ENCODE peak calls at places on chromosome 1, in four cellular contexts. R is tibial nerve, K is ascending aorta, V is ovary. S is an unnamed sample.

GRCh38 chr1:31961536-31961935 is 23.4 kb upstream of the PTP4A2 start:
- DNase-seq in R (no peak), K (no peak), V (no peak), S (no peak)

GRCh38 chr1:11374079-11374747 is 101.2 kb downstream of the UBIAD1 start:
- DNase-seq in R (no peak), K (no peak), V (peak; percentile 22), S (no peak)

GRCh38 chr1:168320805-168321577 is 40.3 kb downstream of the TBX19 start:
- DNase-seq in R (no peak), K (no peak), V (peak; percentile 37), S (peak; percentile 7)

GRCh38 chr1:39116868-39117728 is 87.4 kb upstream of the MACF1 start:
- DNase-seq in R (no peak), K (no peak), V (no peak), S (no peak)

GRCh38 chr1:162873671-162874666 is 13.0 kb upstream of the CCDC190 start:
- DNase-seq in R (no peak), K (no peak), V (no peak), S (no peak)

GRCh38 chr1:170555370-170555769 is 23.4 kb downstream of the GORAB start:
- DNase-seq in R (no peak), K (no peak), V (no peak), S (no peak)

GRCh38 chr1:21875621-21876063 is 61.5 kb downstream of the HSPG2 start:
- DNase-seq in R (no peak), K (no peak), V (no peak), S (no peak)

GRCh38 chr1:207698822-207699483 is 52.9 kb upstream of the CD46 start:
- DNase-seq in R (peak; percentile 53), K (no peak), V (peak; percentile 19), S (no peak)

GRCh38 chr1:33137800-33138199 is 44.0 kb downstream of the TRIM62 start:
- DNase-seq in R (no peak), K (no peak), V (peak; percentile 47), S (no peak)

GRCh38 chr1:197399691-197400521 is 131.9 kb downstream of the CRB1 start:
- DNase-seq in R (no peak), K (no peak), V (no peak), S (no peak)

GRCh38 chr1:2032737-2033136 is 13.6 kb downstream of the GABRD start:
- DNase-seq in R (no peak), K (no peak), V (no peak), S (no peak)

GRCh38 chr1:65229201-65229600 is 80.1 kb upstream of the DNAJC6 start:
- DNase-seq in R (no peak), K (no peak), V (no peak), S (no peak)

GRCh38 chr1:38781872-38782617 is 77.5 kb downstream of the RRAGC start:
- DNase-seq in R (no peak), K (no peak), V (no peak), S (no peak)

GRCh38 chr1:162204883-162205132 is 135.3 kb downstream of the NOS1AP start:
- DNase-seq in R (no peak), K (no peak), V (no peak), S (no peak)

GRCh38 chr1:104921552-104921951 is 1171.9 kb downstream of the AMY1C start:
- DNase-seq in R (no peak), K (no peak), V (no peak), S (no peak)

GRCh38 chr1:183652107-183652506 is 1.0 kb downstream of the APOBEC4 start:
- DNase-seq in R (no peak), K (no peak), V (no peak), S (no peak)

GRCh38 chr1:167938083-167938482 is 1.2 kb upstream of the MPC2 start:
- DNase-seq in R (no peak), K (no peak), V (no peak), S (no peak)

GRCh38 chr1:228340686-228341449 is 65.8 kb downstream of the TRIM11 start:
- DNase-seq in R (no peak), K (no peak), V (peak; percentile 24), S (no peak)

GRCh38 chr1:145990249-145991097 is 5.9 kb downstream of the TXNIP start:
- DNase-seq in R (no peak), K (no peak), V (no peak), S (no peak)

GRCh38 chr1:40182956-40183710 is 21.9 kb downstream of the RLF start:
- DNase-seq in R (no peak), K (no peak), V (no peak), S (no peak)

GRCh38 chr1:162284206-162284955 is 92.3 kb downstream of the SPATA46 start:
- DNase-seq in R (no peak), K (no peak), V (no peak), S (no peak)

GRCh38 chr1:150695561-150695960 is 1.4 kb downstream of the GOLPH3L start:
- DNase-seq in R (no peak), K (no peak), V (no peak), S (no peak)

GRCh38 chr1:60808676-60809075 is 273.7 kb upstream of the NFIA start:
- DNase-seq in R (no peak), K (no peak), V (no peak), S (no peak)

GRCh38 chr1:9466780-9467755 is 72.2 kb upstream of the SLC25A33 start:
- DNase-seq in R (no peak), K (no peak), V (peak; percentile 51), S (peak; percentile 36)

GRCh38 chr1:94734963-94735899 is 84.9 kb upstream of the SLC44A3 start:
- DNase-seq in R (no peak), K (no peak), V (peak; percentile 57), S (no peak)

GRCh38 chr1:63946866-63947491 is 173.2 kb downstream of the ROR1 start:
- DNase-seq in R (no peak), K (peak; percentile 69), V (no peak), S (peak; percentile 67)

DNA sequence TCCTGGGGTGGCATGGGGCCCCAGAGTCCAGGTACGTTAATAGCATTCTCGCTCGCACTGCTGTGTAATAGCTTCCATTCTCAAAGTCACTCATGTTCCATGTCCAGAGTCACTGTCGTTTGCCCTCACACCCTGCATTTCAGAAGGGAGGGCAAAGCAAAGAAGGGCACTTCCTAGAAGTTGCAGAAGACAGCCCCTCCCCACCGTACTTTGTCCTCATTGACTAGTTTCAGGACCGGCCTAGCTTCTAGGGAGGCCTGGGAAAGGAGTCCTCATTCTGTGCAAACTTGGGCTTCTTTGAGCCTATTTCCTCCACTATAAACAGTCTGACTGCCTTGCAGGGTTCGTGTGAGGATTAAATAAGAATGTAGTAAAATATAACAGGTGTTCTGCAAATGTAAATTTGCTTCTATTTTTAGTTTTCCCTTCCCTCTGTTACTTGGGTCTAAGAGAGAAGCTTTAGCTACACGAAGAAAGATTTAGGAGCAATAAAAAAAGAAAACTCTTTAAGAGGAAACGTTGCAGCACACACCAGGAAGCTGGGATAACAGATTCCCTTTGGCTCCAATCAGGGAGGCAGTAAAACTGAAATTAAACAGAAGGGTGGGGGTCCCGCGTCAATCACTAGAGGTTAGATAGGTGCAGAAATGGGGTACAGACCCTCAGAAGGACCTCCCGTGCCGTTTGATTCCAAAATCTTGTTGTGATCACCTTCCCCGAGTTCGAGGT is 40.1 kb downstream of the ACTL8 start:
- DNase-seq in R (no peak), K (no peak), V (no peak), S (no peak)
- H3K27me3 ChIP-seq in R (no peaks in the 10 kb centered on the region), K (no peaks in the 10 kb centered on the region), V (no peaks in the 10 kb centered on the region), S (no peaks in the 10 kb centered on the region)

DNA sequence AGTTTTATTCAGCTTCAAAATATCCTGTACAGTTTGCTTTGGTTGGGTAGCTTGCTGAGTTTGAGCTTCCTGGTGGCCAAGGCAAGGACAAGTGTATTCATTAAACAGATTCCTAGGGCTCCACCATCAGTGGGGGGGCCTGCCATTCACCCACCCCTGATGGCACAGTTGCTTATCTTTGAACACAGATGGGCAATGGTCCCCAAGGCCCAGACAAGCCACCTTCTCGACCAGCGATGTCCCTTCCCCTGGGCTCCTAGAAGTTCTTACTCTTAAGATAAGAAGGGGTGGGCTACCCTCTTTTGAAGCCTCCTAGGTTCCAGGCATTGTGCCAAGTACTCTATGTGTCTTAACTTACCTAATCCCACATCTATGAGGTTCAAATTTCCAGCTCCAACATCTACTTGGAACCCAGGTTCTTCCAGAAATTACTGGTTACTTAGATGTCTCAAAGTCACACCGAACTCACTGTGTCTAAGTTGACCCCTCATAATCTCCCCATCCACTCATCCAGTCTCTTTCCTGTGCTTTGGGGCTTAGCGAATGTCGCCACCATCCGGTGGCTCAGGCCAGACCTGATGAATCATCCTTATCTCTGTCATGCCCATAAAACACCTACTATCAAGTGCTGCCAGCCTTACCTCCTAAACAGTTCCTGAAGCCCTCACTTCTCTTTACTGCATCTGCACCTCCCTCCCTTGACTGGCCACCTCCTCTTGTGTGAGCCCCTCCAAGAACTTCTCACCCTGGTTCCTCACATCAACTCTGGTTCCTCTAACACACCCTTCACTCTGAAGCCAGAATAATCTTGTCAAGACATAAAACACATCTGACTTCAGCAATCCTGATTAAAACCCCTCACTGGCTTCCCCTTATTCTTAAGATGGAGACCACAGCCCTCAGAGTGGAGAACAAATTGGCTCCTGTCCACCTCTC is 50.1 kb downstream of the KLHDC7A start:
- DNase-seq in R (no peak), K (no peak), V (no peak), S (no peak)
- TF ChIP-seq CTCF in R (no peak), K (no peak), V (no peak), S (no peak)

DNA sequence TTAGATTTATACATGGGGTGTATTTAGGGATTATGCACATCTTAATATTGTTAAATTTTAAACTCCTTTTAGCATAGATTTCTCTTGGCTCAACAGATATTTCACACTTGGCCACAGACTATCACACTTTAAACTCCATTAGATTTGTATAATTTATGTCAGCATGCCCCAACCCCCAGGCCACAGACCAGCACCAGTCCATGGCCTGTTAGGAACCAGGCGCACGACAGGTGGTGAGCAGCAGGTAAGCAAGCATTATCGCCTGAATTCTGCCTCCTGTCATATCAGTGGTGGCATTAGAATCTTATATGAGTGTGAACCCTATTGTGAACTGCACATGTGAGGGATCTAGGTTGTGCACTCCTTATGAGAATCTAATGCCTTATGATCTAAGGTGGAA is 34.8 kb downstream of the SUCO start:
- DNase-seq in R (no peak), K (no peak), V (no peak), S (no peak)
- H3K27me3 ChIP-seq in R (no peaks in the 10 kb centered on the region), K (no peaks in the 10 kb centered on the region), V (peaks cover under 1% of the 10 kb centered on the region), S (no peaks in the 10 kb centered on the region)

GRCh38 chr1:111551623-111552470 is 48.4 kb upstream of the ADORA3 start:
- DNase-seq in R (no peak), K (no peak), V (no peak), S (no peak)

GRCh38 chr1:111552587-111552986 is 49.2 kb upstream of the ADORA3 start:
- DNase-seq in R (no peak), K (no peak), V (no peak), S (no peak)

GRCh38 chr1:111559736-111560279 is 56.4 kb upstream of the ADORA3 start:
- DNase-seq in R (no peak), K (no peak), V (no peak), S (no peak)

GRCh38 chr1:111553199-111553598 is 49.8 kb upstream of the ADORA3 start:
- DNase-seq in R (no peak), K (no peak), V (no peak), S (no peak)

DNA sequence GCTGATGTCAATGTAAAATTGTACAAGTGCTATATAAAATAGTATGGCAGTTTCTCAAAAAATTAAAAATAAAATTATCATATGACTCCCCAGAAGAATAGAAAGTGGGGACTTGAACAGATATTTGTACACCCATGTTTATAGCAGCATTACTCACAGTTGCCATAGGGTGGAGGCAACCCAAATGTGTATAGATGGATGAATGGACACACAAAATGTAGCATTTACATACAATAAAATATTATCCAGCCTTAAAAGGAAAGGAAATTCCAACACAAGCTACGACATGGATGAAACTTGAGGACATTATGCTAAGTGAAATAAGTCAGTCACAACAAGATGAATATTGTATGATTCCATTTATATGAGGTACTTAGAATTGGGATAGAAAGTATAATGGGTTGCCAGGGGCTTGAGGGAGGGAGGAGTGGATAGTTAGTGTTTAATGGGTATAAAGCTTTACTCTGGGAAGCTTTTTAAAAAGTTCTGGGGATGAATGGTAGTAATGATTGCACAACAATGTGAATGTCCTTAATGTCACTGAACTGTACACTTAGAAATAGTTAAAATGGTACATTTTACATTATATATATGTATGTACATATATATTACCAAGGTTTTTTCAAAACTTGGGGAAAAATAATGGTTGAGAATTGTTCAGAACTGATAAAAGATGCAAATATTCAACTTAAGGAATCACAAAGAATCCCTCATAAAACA is 53.0 kb upstream of the ADORA3 start:
- DNase-seq in R (no peak), K (no peak), V (no peak), S (no peak)
- TF ChIP-seq CTCF in R (no peak), K (no peak), V (no peak), S (no peak)

S was measured in thoracic aorta.